ENCODE peak calls at places on chromosomes 12 and 14, in eight cellular contexts. O is MCF 10A, P is fibroblast of pulmonary artery, N is WTC11, V is RCC 7860, T is astrocyte of the cerebellum, I is EH, M is NCI-H460. L is an unnamed sample.

GRCh38 chr14:75831455-75831854 is 150.3 kb downstream of the TGFB3 start:
- DNase-seq in O (peak), P (peak), N (no peak), V (no peak), T (peak), I (peak), M (no peak), L (no peak)

GRCh38 chr14:61620130-61620946 is 75.0 kb upstream of the HIF1A start:
- DNase-seq in O (peak), P (peak), N (no peak), V (no peak), T (peak), I (peak), M (no peak), L (no peak)

GRCh38 chr12:51048601-51049369 is 658 bp downstream of the LETMD1 start:
- DNase-seq in O (peak), P (no peak), N (no peak), V (no peak), T (no peak), I (no peak), M (no peak), L (no peak)

GRCh38 chr12:34186492-34186891 is 164.2 kb downstream of the ALG10 start:
- DNase-seq in O (no peak), P (no peak), N (no peak), V (no peak), T (no peak), I (no peak), M (no peak), L (no peak)

GRCh38 chr14:20657216-20658211 is 16.0 kb upstream of the OR6S1 start:
- DNase-seq in O (peak), P (no peak), N (peak), V (peak), T (no peak), I (no peak), M (no peak), L (no peak)

GRCh38 chr14:29637406-29637805 is 290.2 kb downstream of the PRKD1 start:
- DNase-seq in O (peak), P (peak), N (no peak), V (peak), T (peak), I (peak), M (no peak), L (no peak)

GRCh38 chr14:100619382-100620305 is 32.4 kb upstream of the BEGAIN start:
- DNase-seq in O (no peak), P (no peak), N (peak), V (no peak), T (no peak), I (no peak), M (no peak), L (no peak)

GRCh38 chr14:83470466-83470865 is 1936.8 kb upstream of the SEL1L start:
- DNase-seq in O (no peak), P (no peak), N (no peak), V (no peak), T (no peak), I (peak), M (no peak), L (peak)

GRCh38 chr12:13851828-13852227 is 129.6 kb downstream of the GRIN2B start:
- DNase-seq in O (no peak), P (no peak), N (peak), V (no peak), T (no peak), I (no peak), M (no peak), L (no peak)

GRCh38 chr14:26132061-26132460 is 465.8 kb downstream of the NOVA1 start:
- DNase-seq in O (no peak), P (peak), N (no peak), V (no peak), T (no peak), I (no peak), M (no peak), L (no peak)

GRCh38 chr12:96130396-96131059 is 63.6 kb upstream of the ELK3 start:
- DNase-seq in O (no peak), P (no peak), N (no peak), V (no peak), T (no peak), I (no peak), M (no peak), L (no peak)

GRCh38 chr12:130127527-130127908 is 34.7 kb upstream of the FZD10 start:
- DNase-seq in O (no peak), P (no peak), N (no peak), V (no peak), T (no peak), I (no peak), M (no peak), L (no peak)

GRCh38 chr12:21634245-21634644 is 23.4 kb downstream of the LDHB start:
- DNase-seq in O (no peak), P (no peak), N (no peak), V (no peak), T (no peak), I (no peak), M (no peak), L (no peak)

GRCh38 chr14:49972199-49972671 is 79.4 kb downstream of the ARF6 start:
- DNase-seq in O (peak), P (peak), N (no peak), V (no peak), T (no peak), I (peak), M (no peak), L (no peak)

GRCh38 chr12:40063424-40063823 is 42.5 kb downstream of the SLC2A13 start:
- DNase-seq in O (peak), P (peak), N (no peak), V (no peak), T (no peak), I (no peak), M (no peak), L (no peak)

GRCh38 chr12:1226951-1227350 is 235.9 kb downstream of the ERC1 start:
- DNase-seq in O (no peak), P (no peak), N (no peak), V (no peak), T (no peak), I (no peak), M (no peak), L (no peak)

GRCh38 chr14:26204954-26205479 is 392.8 kb downstream of the NOVA1 start:
- DNase-seq in O (no peak), P (peak), N (peak), V (no peak), T (peak), I (no peak), M (no peak), L (no peak)

GRCh38 chr12:27291862-27292261 is 40.8 kb upstream of the BMAL2 start:
- DNase-seq in O (no peak), P (peak), N (no peak), V (no peak), T (no peak), I (no peak), M (no peak), L (no peak)

GRCh38 chr12:6752181-6752930 is 585 bp downstream of the MLF2 start:
- DNase-seq in O (peak), P (peak), N (peak), V (peak), T (no peak), I (peak), M (no peak), L (no peak)

GRCh38 chr14:33363687-33364086 is 425.0 kb downstream of the NPAS3 start:
- DNase-seq in O (no peak), P (no peak), N (no peak), V (no peak), T (peak), I (no peak), M (no peak), L (no peak)

GRCh38 chr12:82479511-82479910 is 121.2 kb downstream of the METTL25 start:
- DNase-seq in O (peak), P (peak), N (no peak), V (no peak), T (peak), I (peak), M (no peak), L (no peak)

GRCh38 chr12:55942577-55943136 is 11.7 kb downstream of the DGKA start:
- DNase-seq in O (no peak), P (no peak), N (no peak), V (no peak), T (no peak), I (no peak), M (no peak), L (no peak)

GRCh38 chr14:22500525-22500924 is 88.5 kb downstream of the DAD1 start:
- DNase-seq in O (no peak), P (no peak), N (no peak), V (no peak), T (no peak), I (no peak), M (no peak), L (no peak)

GRCh38 chr14:58082491-58083098 is 69.4 kb downstream of the ARMH4 start:
- DNase-seq in O (peak), P (peak), N (no peak), V (peak), T (peak), I (peak), M (peak), L (no peak)

GRCh38 chr14:31950760-31951637 is 126.1 kb upstream of the ARHGAP5 start:
- DNase-seq in O (peak), P (peak), N (peak), V (no peak), T (peak), I (peak), M (peak), L (no peak)

GRCh38 chr12:6852651-6853354 is 853 bp downstream of the USP5 start:
- DNase-seq in O (peak), P (peak), N (peak), V (peak), T (no peak), I (peak), M (no peak), L (no peak)

GRCh38 chr12:59689776-59690175 is 93.9 kb downstream of the SLC16A7 start:
- DNase-seq in O (no peak), P (no peak), N (no peak), V (no peak), T (no peak), I (peak), M (no peak), L (no peak)

GRCh38 chr12:66449531-66449930 is 147.2 kb downstream of the HELB start:
- DNase-seq in O (peak), P (no peak), N (no peak), V (no peak), T (no peak), I (no peak), M (no peak), L (no peak)

GRCh38 chr12:88163371-88163770 is 21.3 kb downstream of the TMTC3 start:
- DNase-seq in O (no peak), P (no peak), N (no peak), V (no peak), T (no peak), I (peak), M (no peak), L (no peak)

GRCh38 chr14:64114166-64114565 is 180.0 kb downstream of the ESR2 start:
- DNase-seq in O (peak), P (peak), N (no peak), V (no peak), T (no peak), I (no peak), M (no peak), L (no peak)

GRCh38 chr12:98922871-98923270 is 277.8 kb downstream of the APAF1 start:
- DNase-seq in O (no peak), P (no peak), N (no peak), V (no peak), T (no peak), I (no peak), M (no peak), L (no peak)

GRCh38 chr12:66388512-66388911 is 86.2 kb downstream of the HELB start:
- DNase-seq in O (no peak), P (no peak), N (no peak), V (no peak), T (no peak), I (no peak), M (no peak), L (peak)

GRCh38 chr12:108890208-108890607 is 10.3 kb downstream of the DAO start:
- DNase-seq in O (peak), P (peak), N (peak), V (no peak), T (no peak), I (peak), M (peak), L (no peak)

GRCh38 chr14:106831322-106831720 is 1304.9 kb downstream of the TMEM121 start:
- DNase-seq in O (no peak), P (no peak), N (peak), V (no peak), T (no peak), I (no peak), M (peak), L (no peak)

L was measured in SIG-M5.